ENCODE peak calls at places on chromosomes 1 and 21, in four cellular contexts. One of them, this sample, is unnamed.

GRCh38 chr1:13583592-13583963 is at the start of gene PDPN:
- DNase-seq in lung: no peak
- DNase-seq in heart left ventricle: peak
- DNase-seq in effector memory CD4-positive, alpha-beta T cell: no peak
- DNase-seq in this sample: no peak

GRCh38 chr21:38459490-38459889 is 38.8 kb downstream of the ERG start:
- DNase-seq in lung: no peak
- DNase-seq in heart left ventricle: no peak
- DNase-seq in effector memory CD4-positive, alpha-beta T cell: no peak
- DNase-seq in this sample: no peak

GRCh38 chr1:23238565-23238964 is 21.3 kb upstream of the HTR1D start:
- DNase-seq in lung: no peak
- DNase-seq in heart left ventricle: no peak
- DNase-seq in effector memory CD4-positive, alpha-beta T cell: no peak
- DNase-seq in this sample: no peak

GRCh38 chr1:85283475-85284199 is 7.2 kb upstream of the BCL10 start:
- DNase-seq in lung: no peak
- DNase-seq in heart left ventricle: peak
- DNase-seq in effector memory CD4-positive, alpha-beta T cell: no peak
- DNase-seq in this sample: no peak

GRCh38 chr21:17554619-17555472 is 42.0 kb downstream of the CXADR start:
- DNase-seq in lung: no peak
- DNase-seq in heart left ventricle: no peak
- DNase-seq in effector memory CD4-positive, alpha-beta T cell: no peak
- DNase-seq in this sample: no peak

GRCh38 chr1:48878191-48878940 is 101.7 kb upstream of the BEND5 start:
- DNase-seq in lung: no peak
- DNase-seq in heart left ventricle: no peak
- DNase-seq in effector memory CD4-positive, alpha-beta T cell: no peak
- DNase-seq in this sample: no peak

GRCh38 chr1:86503477-86504129 is 34.9 kb downstream of the CLCA1 start:
- DNase-seq in lung: peak
- DNase-seq in heart left ventricle: peak
- DNase-seq in effector memory CD4-positive, alpha-beta T cell: no peak
- DNase-seq in this sample: no peak

GRCh38 chr1:246155923-246156322 is 351.2 kb downstream of the SMYD3 start:
- DNase-seq in lung: no peak
- DNase-seq in heart left ventricle: no peak
- DNase-seq in effector memory CD4-positive, alpha-beta T cell: no peak
- DNase-seq in this sample: no peak

GRCh38 chr1:234586892-234587445 is 23.0 kb downstream of the IRF2BP2 start:
- DNase-seq in lung: no peak
- DNase-seq in heart left ventricle: no peak
- DNase-seq in effector memory CD4-positive, alpha-beta T cell: no peak
- DNase-seq in this sample: no peak

GRCh38 chr1:237145379-237145778 is 103.4 kb downstream of the RYR2 start:
- DNase-seq in lung: no peak
- DNase-seq in heart left ventricle: no peak
- DNase-seq in effector memory CD4-positive, alpha-beta T cell: no peak
- DNase-seq in this sample: no peak

GRCh38 chr1:165414620-165415019 is 30.3 kb downstream of the RXRG start:
- DNase-seq in lung: no peak
- DNase-seq in heart left ventricle: no peak
- DNase-seq in effector memory CD4-positive, alpha-beta T cell: no peak
- DNase-seq in this sample: no peak

GRCh38 chr1:71031426-71031825 is 16.2 kb downstream of the PTGER3 start:
- DNase-seq in lung: no peak
- DNase-seq in heart left ventricle: no peak
- DNase-seq in effector memory CD4-positive, alpha-beta T cell: no peak
- DNase-seq in this sample: no peak

GRCh38 chr21:16473965-16474364 is 744.2 kb downstream of the USP25 start:
- DNase-seq in lung: no peak
- DNase-seq in heart left ventricle: peak
- DNase-seq in effector memory CD4-positive, alpha-beta T cell: no peak
- DNase-seq in this sample: no peak

GRCh38 chr1:165828581-165829329 is 1.3 kb downstream of the UCK2 start:
- DNase-seq in lung: peak
- DNase-seq in heart left ventricle: peak
- DNase-seq in effector memory CD4-positive, alpha-beta T cell: no peak
- DNase-seq in this sample: no peak

GRCh38 chr1:214670098-214670497 is 67.1 kb downstream of the CENPF start:
- DNase-seq in lung: no peak
- DNase-seq in heart left ventricle: peak
- DNase-seq in effector memory CD4-positive, alpha-beta T cell: no peak
- DNase-seq in this sample: no peak

GRCh38 chr1:40769815-40770214 is 13.8 kb upstream of the KCNQ4 start:
- DNase-seq in lung: no peak
- DNase-seq in heart left ventricle: no peak
- DNase-seq in effector memory CD4-positive, alpha-beta T cell: no peak
- DNase-seq in this sample: no peak

GRCh38 chr1:46735708-46736324 is 16.9 kb upstream of the EFCAB14 start:
- DNase-seq in lung: peak
- DNase-seq in heart left ventricle: no peak
- DNase-seq in effector memory CD4-positive, alpha-beta T cell: no peak
- DNase-seq in this sample: peak

GRCh38 chr1:100936194-100936967 is 40.5 kb downstream of the SLC30A7 start:
- DNase-seq in lung: no peak
- DNase-seq in heart left ventricle: no peak
- DNase-seq in effector memory CD4-positive, alpha-beta T cell: no peak
- DNase-seq in this sample: no peak

GRCh38 chr21:46366561-46366960 is 42.6 kb downstream of the PCNT start:
- DNase-seq in lung: no peak
- DNase-seq in heart left ventricle: no peak
- DNase-seq in effector memory CD4-positive, alpha-beta T cell: no peak
- DNase-seq in this sample: no peak

GRCh38 chr1:61064673-61065072 is 17.7 kb upstream of the NFIA start:
- DNase-seq in lung: no peak
- DNase-seq in heart left ventricle: no peak
- DNase-seq in effector memory CD4-positive, alpha-beta T cell: no peak
- DNase-seq in this sample: no peak

DNA sequence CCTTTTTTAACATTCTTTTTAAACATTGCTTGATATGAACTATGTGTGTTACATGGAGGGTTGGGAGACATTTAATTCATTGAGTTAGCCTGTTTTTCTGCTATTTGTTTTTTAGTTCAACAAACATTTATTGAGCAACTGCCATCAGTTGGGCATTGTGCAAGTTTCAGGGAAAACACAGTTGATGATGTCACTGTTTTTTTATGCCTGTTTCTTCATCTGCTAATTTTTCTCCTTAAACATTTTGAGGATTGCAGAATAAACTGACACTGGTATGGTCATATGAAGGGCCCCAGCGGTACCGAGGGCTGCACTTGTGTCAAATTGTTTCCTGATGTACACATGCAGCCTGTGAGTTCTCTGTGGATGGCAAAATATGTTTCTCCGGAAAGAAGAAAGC is 253.0 kb downstream of the FGGY start:
- DNase-seq in lung: no peak
- DNase-seq in heart left ventricle: peak
- DNase-seq in effector memory CD4-positive, alpha-beta T cell: no peak
- DNase-seq in this sample: no peak
- H3K27ac ChIP-seq in lung: peak
- H3K27ac ChIP-seq in heart left ventricle: no peak
- H3K27ac ChIP-seq in effector memory CD4-positive, alpha-beta T cell: no peak
- H3K27ac ChIP-seq in this sample: no peak

DNA sequence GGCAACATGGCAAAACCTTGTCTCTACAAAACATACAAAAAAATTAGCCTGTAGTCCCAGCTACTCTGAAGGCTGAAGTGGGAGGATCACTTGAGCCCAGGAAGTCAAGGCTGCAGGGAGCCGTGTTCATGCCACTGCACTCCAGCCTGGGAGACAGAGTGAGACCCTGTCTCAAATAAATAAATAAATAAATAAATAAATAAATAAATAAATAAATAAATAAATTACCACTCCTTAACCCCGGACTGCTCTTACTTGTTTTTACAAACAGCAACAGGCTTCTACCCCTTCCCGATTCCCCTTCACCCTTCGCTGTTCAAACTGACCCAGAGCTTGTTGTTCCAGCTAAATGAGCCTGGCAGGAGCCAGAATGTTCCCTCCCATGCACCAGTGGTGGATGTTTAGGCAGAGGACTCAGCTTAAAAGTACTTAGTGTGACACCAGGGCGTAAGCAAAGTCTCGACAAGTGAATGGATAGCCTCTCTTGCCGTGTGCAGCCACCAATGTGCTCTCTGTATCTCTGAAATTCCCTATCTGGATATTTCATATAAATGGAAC is 21.5 kb upstream of the PADI3 start:
- DNase-seq in lung: no peak
- DNase-seq in heart left ventricle: no peak
- DNase-seq in effector memory CD4-positive, alpha-beta T cell: no peak
- DNase-seq in this sample: no peak
- H3K27ac ChIP-seq in lung: no peak
- H3K27ac ChIP-seq in heart left ventricle: no peak
- H3K27ac ChIP-seq in effector memory CD4-positive, alpha-beta T cell: no peak
- H3K27ac ChIP-seq in this sample: no peak

DNA sequence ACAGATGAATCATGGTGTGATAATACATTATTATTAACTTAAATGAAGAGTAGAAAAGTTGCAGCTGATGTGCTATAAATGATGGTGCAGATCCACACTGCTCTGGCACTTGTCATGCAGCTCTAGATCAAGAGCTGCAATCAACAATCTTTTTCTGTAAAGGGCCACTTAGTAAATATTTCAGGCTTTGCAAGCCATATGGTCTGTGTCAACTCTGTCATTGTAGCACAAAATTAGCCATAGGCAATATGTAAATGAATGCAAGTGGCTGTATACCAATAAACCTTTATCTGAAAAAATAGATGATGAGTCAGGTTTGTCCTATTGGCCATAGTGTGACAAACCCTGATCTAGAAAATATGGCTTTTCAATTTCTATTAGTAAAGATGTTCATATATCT is 66.6 kb downstream of the RGS18 start:
- DNase-seq in lung: no peak
- DNase-seq in heart left ventricle: no peak
- DNase-seq in effector memory CD4-positive, alpha-beta T cell: no peak
- DNase-seq in this sample: no peak
- H3K27ac ChIP-seq in lung: no peak
- H3K27ac ChIP-seq in heart left ventricle: no peak
- H3K27ac ChIP-seq in effector memory CD4-positive, alpha-beta T cell: no peak
- H3K27ac ChIP-seq in this sample: no peak

DNA sequence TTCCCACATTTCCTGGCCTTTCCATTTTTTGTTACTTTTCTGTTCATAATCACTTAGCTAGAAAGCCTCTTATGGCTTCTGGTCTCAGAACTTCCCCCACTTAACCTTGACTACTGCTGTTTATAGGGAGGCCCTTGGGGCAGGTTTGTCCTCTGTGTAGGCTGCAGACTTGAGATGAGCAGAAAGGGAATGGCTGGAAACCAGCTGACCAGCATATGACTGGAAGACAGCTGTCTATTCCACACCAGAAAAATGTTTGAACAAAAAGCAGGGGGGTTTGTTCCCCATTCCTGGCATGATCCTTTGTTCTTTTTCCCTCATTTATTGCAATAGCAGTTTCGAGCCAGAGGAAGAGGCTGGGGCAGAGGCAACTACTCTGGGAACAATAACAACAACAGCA is 4.9 kb upstream of the SH3D21 start:
- DNase-seq in lung: no peak
- DNase-seq in heart left ventricle: no peak
- DNase-seq in effector memory CD4-positive, alpha-beta T cell: no peak
- DNase-seq in this sample: no peak
- H3K27ac ChIP-seq in lung: peak
- H3K27ac ChIP-seq in heart left ventricle: no peak
- H3K27ac ChIP-seq in effector memory CD4-positive, alpha-beta T cell: no peak
- H3K27ac ChIP-seq in this sample: no peak

DNA sequence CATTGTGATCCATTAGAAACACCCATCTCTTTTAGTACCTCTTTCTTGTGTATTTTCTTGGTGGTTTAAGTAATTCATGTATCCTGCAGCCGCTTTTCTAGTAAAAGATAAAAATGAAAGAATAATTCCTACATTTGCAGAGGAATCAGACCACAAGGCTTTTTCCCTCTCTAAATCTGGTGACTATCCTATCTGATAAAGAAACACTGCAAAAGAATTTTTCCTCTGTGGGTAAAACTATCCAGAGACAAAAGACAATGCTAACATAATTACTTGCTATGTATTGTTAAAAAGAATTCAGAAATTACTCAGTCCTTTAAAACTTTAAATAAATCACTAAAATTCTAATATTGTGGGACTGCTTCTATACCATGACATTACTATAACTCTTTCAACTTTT is 51.0 kb downstream of the PRRX1 start:
- DNase-seq in lung: no peak
- DNase-seq in heart left ventricle: no peak
- DNase-seq in effector memory CD4-positive, alpha-beta T cell: no peak
- DNase-seq in this sample: no peak
- H3K27ac ChIP-seq in lung: no peak
- H3K27ac ChIP-seq in heart left ventricle: no peak
- H3K27ac ChIP-seq in effector memory CD4-positive, alpha-beta T cell: no peak
- H3K27ac ChIP-seq in this sample: no peak

GRCh38 chr1:153232553-153232952 is 15.2 kb downstream of the PRR9 start:
- DNase-seq in lung: no peak
- DNase-seq in heart left ventricle: no peak
- DNase-seq in effector memory CD4-positive, alpha-beta T cell: no peak
- DNase-seq in this sample: no peak

GRCh38 chr1:153233448-153233847 is 16.1 kb downstream of the PRR9 start:
- DNase-seq in lung: no peak
- DNase-seq in heart left ventricle: no peak
- DNase-seq in effector memory CD4-positive, alpha-beta T cell: no peak
- DNase-seq in this sample: no peak

GRCh38 chr1:153228481-153228880 is 11.1 kb downstream of the PRR9 start:
- DNase-seq in lung: no peak
- DNase-seq in heart left ventricle: no peak
- DNase-seq in effector memory CD4-positive, alpha-beta T cell: no peak
- DNase-seq in this sample: no peak

GRCh38 chr1:153231800-153232199 is 14.4 kb downstream of the PRR9 start:
- DNase-seq in lung: no peak
- DNase-seq in heart left ventricle: no peak
- DNase-seq in effector memory CD4-positive, alpha-beta T cell: no peak
- DNase-seq in this sample: no peak

GRCh38 chr1:153231363-153231762 is 14.0 kb downstream of the PRR9 start:
- DNase-seq in lung: no peak
- DNase-seq in heart left ventricle: no peak
- DNase-seq in effector memory CD4-positive, alpha-beta T cell: no peak
- DNase-seq in this sample: no peak
- H3K27ac ChIP-seq in lung: no peak
- H3K27ac ChIP-seq in heart left ventricle: no peak
- H3K27ac ChIP-seq in effector memory CD4-positive, alpha-beta T cell: no peak
- H3K27ac ChIP-seq in this sample: no peak

GRCh38 chr1:113247805-113248204 is 142.5 kb upstream of the MAGI3 start:
- DNase-seq in lung: no peak
- DNase-seq in heart left ventricle: no peak
- DNase-seq in effector memory CD4-positive, alpha-beta T cell: no peak
- DNase-seq in this sample: no peak
- H3K27ac ChIP-seq in lung: no peak
- H3K27ac ChIP-seq in heart left ventricle: no peak
- H3K27ac ChIP-seq in effector memory CD4-positive, alpha-beta T cell: no peak
- H3K27ac ChIP-seq in this sample: no peak

GRCh38 chr21:44931501-44932365 is 8.1 kb upstream of the SLX9 start:
- DNase-seq in lung: no peak
- DNase-seq in heart left ventricle: no peak
- DNase-seq in effector memory CD4-positive, alpha-beta T cell: no peak
- DNase-seq in this sample: no peak

GRCh38 chr21:44929799-44930542 is 9.3 kb upstream of the ITGB2 start:
- DNase-seq in lung: no peak
- DNase-seq in heart left ventricle: no peak
- DNase-seq in effector memory CD4-positive, alpha-beta T cell: no peak
- DNase-seq in this sample: no peak

GRCh38 chr21:44932366-44933181 is 7.3 kb upstream of the SLX9 start:
- DNase-seq in lung: no peak
- DNase-seq in heart left ventricle: peak
- DNase-seq in effector memory CD4-positive, alpha-beta T cell: peak
- DNase-seq in this sample: peak

GRCh38 chr21:44930543-44930981 is 9.3 kb upstream of the SLX9 start:
- DNase-seq in lung: no peak
- DNase-seq in heart left ventricle: no peak
- DNase-seq in effector memory CD4-positive, alpha-beta T cell: peak
- DNase-seq in this sample: peak

GRCh38 chr21:44931137-44931500 is 8.7 kb upstream of the SLX9 start:
- DNase-seq in lung: no peak
- DNase-seq in heart left ventricle: no peak
- DNase-seq in effector memory CD4-positive, alpha-beta T cell: no peak
- DNase-seq in this sample: peak
- H3K27ac ChIP-seq in lung: no peak
- H3K27ac ChIP-seq in heart left ventricle: no peak
- H3K27ac ChIP-seq in effector memory CD4-positive, alpha-beta T cell: peak
- H3K27ac ChIP-seq in this sample: peak